ENCODE peak calls at places on chromosome 14, in four cellular contexts. One of them, this sample, is unnamed.

GRCh38 chr14:72517736-72518135 is 376.2 kb downstream of the DPF3 start:
- DNase-seq in IMR-90: no peak
- DNase-seq in GM12878: no peak
- DNase-seq in K562: no peak
- DNase-seq in this sample: no peak

GRCh38 chr14:71555654-71556559 is 376.3 kb upstream of the RGS6 start:
- DNase-seq in IMR-90: peak
- DNase-seq in GM12878: peak
- DNase-seq in K562: no peak
- DNase-seq in this sample: no peak

GRCh38 chr14:79920180-79920579 is 291.1 kb downstream of the DIO2 start:
- DNase-seq in IMR-90: no peak
- DNase-seq in GM12878: no peak
- DNase-seq in K562: no peak
- DNase-seq in this sample: no peak

GRCh38 chr14:68286667-68287066 is 467.1 kb downstream of the RAD51B start:
- DNase-seq in IMR-90: no peak
- DNase-seq in GM12878: no peak
- DNase-seq in K562: no peak
- DNase-seq in this sample: no peak

GRCh38 chr14:74882103-74882920 is 596 bp downstream of the DLST start:
- DNase-seq in IMR-90: peak
- DNase-seq in GM12878: no peak
- DNase-seq in K562: no peak
- DNase-seq in this sample: peak

GRCh38 chr14:93959239-93960107 is 16.9 kb downstream of the ASB2 start:
- DNase-seq in IMR-90: peak
- DNase-seq in GM12878: peak
- DNase-seq in K562: peak
- DNase-seq in this sample: peak

GRCh38 chr14:55800443-55800842 is 220.4 kb downstream of the KTN1 start:
- DNase-seq in IMR-90: no peak
- DNase-seq in GM12878: no peak
- DNase-seq in K562: no peak
- DNase-seq in this sample: no peak

GRCh38 chr14:54335569-54336155 is 61.1 kb upstream of the CDKN3 start:
- DNase-seq in IMR-90: no peak
- DNase-seq in GM12878: no peak
- DNase-seq in K562: no peak
- DNase-seq in this sample: peak

GRCh38 chr14:104101651-104102281 is 16.3 kb downstream of the ASPG start:
- DNase-seq in IMR-90: no peak
- DNase-seq in GM12878: no peak
- DNase-seq in K562: no peak
- DNase-seq in this sample: no peak

GRCh38 chr14:63855272-63855671 is 2.5 kb downstream of the SYNE2 start:
- DNase-seq in IMR-90: no peak
- DNase-seq in GM12878: no peak
- DNase-seq in K562: no peak
- DNase-seq in this sample: no peak

GRCh38 chr14:54094765-54095164 is 138.1 kb upstream of the BMP4 start:
- DNase-seq in IMR-90: no peak
- DNase-seq in GM12878: no peak
- DNase-seq in K562: no peak
- DNase-seq in this sample: no peak

GRCh38 chr14:81516941-81517797 is 16.5 kb downstream of the SEL1L start:
- DNase-seq in IMR-90: peak
- DNase-seq in GM12878: no peak
- DNase-seq in K562: no peak
- DNase-seq in this sample: peak

GRCh38 chr14:105502446-105503295 is 11.6 kb downstream of the TEDC1 start:
- DNase-seq in IMR-90: no peak
- DNase-seq in GM12878: no peak
- DNase-seq in K562: no peak
- DNase-seq in this sample: no peak

GRCh38 chr14:89184952-89185351 is 232.1 kb downstream of the FOXN3 start:
- DNase-seq in IMR-90: no peak
- DNase-seq in GM12878: no peak
- DNase-seq in K562: no peak
- DNase-seq in this sample: no peak

GRCh38 chr14:22653012-22653621 is 9.0 kb upstream of the OR6J1 start:
- DNase-seq in IMR-90: peak
- DNase-seq in GM12878: no peak
- DNase-seq in K562: peak
- DNase-seq in this sample: peak

GRCh38 chr14:95319312-95320075 is at the start of gene CLMN:
- DNase-seq in IMR-90: peak
- DNase-seq in GM12878: no peak
- DNase-seq in K562: peak
- DNase-seq in this sample: peak

GRCh38 chr14:86777950-86778602 is 1214.9 kb downstream of the GALC start:
- DNase-seq in IMR-90: peak
- DNase-seq in GM12878: no peak
- DNase-seq in K562: no peak
- DNase-seq in this sample: no peak

GRCh38 chr14:22845103-22845394 is 8.7 kb downstream of the MMP14 start:
- DNase-seq in IMR-90: no peak
- DNase-seq in GM12878: no peak
- DNase-seq in K562: no peak
- DNase-seq in this sample: no peak

GRCh38 chr14:74611672-74612345 is at the start of gene LTBP2:
- DNase-seq in IMR-90: peak
- DNase-seq in GM12878: no peak
- DNase-seq in K562: peak
- DNase-seq in this sample: no peak

GRCh38 chr14:60862283-60862682 is 118.6 kb downstream of the TRMT5 start:
- DNase-seq in IMR-90: no peak
- DNase-seq in GM12878: no peak
- DNase-seq in K562: no peak
- DNase-seq in this sample: no peak

GRCh38 chr14:75018684-75019083 is 16.0 kb downstream of the EIF2B2 start:
- DNase-seq in IMR-90: no peak
- DNase-seq in GM12878: no peak
- DNase-seq in K562: no peak
- DNase-seq in this sample: no peak

GRCh38 chr14:68794130-68794855 is 1.4 kb upstream of the ZFP36L1 start:
- DNase-seq in IMR-90: peak
- DNase-seq in GM12878: no peak
- DNase-seq in K562: no peak
- DNase-seq in this sample: no peak

GRCh38 chr14:24108336-24108874 is 6.2 kb upstream of the DCAF11 start:
- DNase-seq in IMR-90: no peak
- DNase-seq in GM12878: no peak
- DNase-seq in K562: no peak
- DNase-seq in this sample: no peak

GRCh38 chr14:54446201-54446693 is 5.1 kb upstream of the CNIH1 start:
- DNase-seq in IMR-90: no peak
- DNase-seq in GM12878: no peak
- DNase-seq in K562: no peak
- DNase-seq in this sample: no peak

GRCh38 chr14:26008290-26008689 is 589.5 kb downstream of the NOVA1 start:
- DNase-seq in IMR-90: no peak
- DNase-seq in GM12878: no peak
- DNase-seq in K562: no peak
- DNase-seq in this sample: peak

GRCh38 chr14:103121846-103122577 is 1.2 kb upstream of the TNFAIP2 start:
- DNase-seq in IMR-90: peak
- DNase-seq in GM12878: no peak
- DNase-seq in K562: peak
- DNase-seq in this sample: peak

GRCh38 chr14:69749956-69750355 is 17.0 kb upstream of the SRSF5 start:
- DNase-seq in IMR-90: no peak
- DNase-seq in GM12878: peak
- DNase-seq in K562: no peak
- DNase-seq in this sample: no peak

GRCh38 chr14:35122696-35123387 is 490 bp downstream of the PRORP start:
- DNase-seq in IMR-90: peak
- DNase-seq in GM12878: no peak
- DNase-seq in K562: no peak
- DNase-seq in this sample: no peak

GRCh38 chr14:49770212-49770817 is 2.4 kb downstream of the KLHDC2 start:
- DNase-seq in IMR-90: peak
- DNase-seq in GM12878: no peak
- DNase-seq in K562: no peak
- DNase-seq in this sample: peak

GRCh38 chr14:78153069-78153351 is 17.2 kb upstream of the NRXN3 start:
- DNase-seq in IMR-90: peak
- DNase-seq in GM12878: no peak
- DNase-seq in K562: no peak
- DNase-seq in this sample: no peak
- TF ChIP-seq ELK1 in IMR-90: no peak
- TF ChIP-seq ELK1 in GM12878: no peak
- TF ChIP-seq ELK1 in K562: no peak
- TF ChIP-seq ELK1 in this sample: no peak

GRCh38 chr14:58944957-58945356 is 243.5 kb upstream of the DAAM1 start:
- DNase-seq in IMR-90: no peak
- DNase-seq in GM12878: no peak
- DNase-seq in K562: no peak
- DNase-seq in this sample: no peak
- TF ChIP-seq ELK1 in IMR-90: no peak
- TF ChIP-seq ELK1 in GM12878: no peak
- TF ChIP-seq ELK1 in K562: no peak
- TF ChIP-seq ELK1 in this sample: no peak

GRCh38 chr14:92470215-92470614 is 43.4 kb upstream of the RIN3 start:
- DNase-seq in IMR-90: peak
- DNase-seq in GM12878: no peak
- DNase-seq in K562: no peak
- DNase-seq in this sample: no peak
- TF ChIP-seq ELK1 in IMR-90: no peak
- TF ChIP-seq ELK1 in GM12878: no peak
- TF ChIP-seq ELK1 in K562: no peak
- TF ChIP-seq ELK1 in this sample: no peak

GRCh38 chr14:44960646-44961045 is 1.1 kb downstream of the KLHL28 start:
- DNase-seq in IMR-90: no peak
- DNase-seq in GM12878: no peak
- DNase-seq in K562: no peak
- DNase-seq in this sample: no peak
- TF ChIP-seq ELK1 in IMR-90: no peak
- TF ChIP-seq ELK1 in GM12878: no peak
- TF ChIP-seq ELK1 in K562: no peak
- TF ChIP-seq ELK1 in this sample: no peak

DNA sequence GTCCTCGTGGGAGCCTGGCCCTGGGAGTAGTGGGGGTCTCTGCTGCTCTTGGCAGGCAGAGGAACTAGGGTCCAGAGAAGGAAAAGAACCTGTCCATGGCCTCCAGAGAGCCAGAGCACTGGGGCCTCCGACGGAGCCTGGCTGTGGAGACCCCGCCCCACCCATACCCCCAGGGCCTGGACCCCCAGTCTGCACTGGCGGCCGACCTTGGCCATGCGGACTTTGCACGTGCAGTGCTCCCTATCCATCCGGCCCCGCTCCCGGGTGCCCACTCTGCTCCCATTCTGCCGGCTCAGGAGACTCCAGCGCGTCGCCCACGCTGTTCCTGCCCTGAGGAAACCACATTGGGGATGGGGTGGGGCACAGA is 1.1 kb downstream of the BEGAIN start:
- DNase-seq in IMR-90: no peak
- DNase-seq in GM12878: no peak
- DNase-seq in K562: peak
- DNase-seq in this sample: no peak
- TF ChIP-seq ELK1 in IMR-90: no peak
- TF ChIP-seq ELK1 in GM12878: no peak
- TF ChIP-seq ELK1 in K562: no peak
- TF ChIP-seq ELK1 in this sample: no peak

DNA sequence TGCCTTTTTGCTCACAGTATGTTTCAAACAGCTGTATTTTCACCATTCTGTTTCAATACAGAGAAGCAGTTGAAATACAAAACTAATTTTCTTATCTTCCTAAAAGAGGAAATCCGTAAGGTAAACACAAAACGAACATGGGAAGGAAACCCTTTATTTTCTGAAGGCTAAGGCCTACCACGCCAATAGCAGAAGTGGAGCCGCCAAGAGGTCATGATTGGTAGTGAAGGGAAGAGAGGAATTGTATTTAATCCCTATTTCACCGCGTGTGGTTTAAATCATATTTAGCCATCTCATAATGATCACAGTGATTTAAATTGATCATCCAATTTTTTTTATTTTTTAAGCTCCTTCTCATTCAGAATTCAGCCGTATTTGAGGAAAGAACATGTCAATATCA is 398.2 kb downstream of the PRKD1 start:
- DNase-seq in IMR-90: peak
- DNase-seq in GM12878: no peak
- DNase-seq in K562: peak
- DNase-seq in this sample: no peak
- TF ChIP-seq ELK1 in IMR-90: no peak
- TF ChIP-seq ELK1 in GM12878: no peak
- TF ChIP-seq ELK1 in K562: no peak
- TF ChIP-seq ELK1 in this sample: no peak

This sample was measured in A549.